ENCODE peak calls at places on chromosomes 5 and 9, in five cellular contexts. A is HepG2, N is upper lobe of left lung, L is GM12878, D is K562. S is an unnamed sample.

GRCh38 chr9:35835216-35835604 is 6.2 kb downstream of the TMEM8B start:
- ATAC-seq in A (peak), N (peak), L (peak), D (peak), S (no peak)

GRCh38 chr5:53480474-53481353 is at the start of gene FST:
- ATAC-seq in A (peak), N (no peak), L (peak), D (peak), S (no peak)

GRCh38 chr5:3595102-3595961 is at the start of gene IRX1:
- ATAC-seq in A (no peak), N (peak), L (no peak), D (no peak), S (no peak)

GRCh38 chr9:130193531-130194405 is 21.6 kb downstream of the NCS1 start:
- ATAC-seq in A (peak), N (no peak), L (no peak), D (peak), S (peak)

GRCh38 chr5:116487045-116487444 is 87.6 kb downstream of the SEMA6A start:
- ATAC-seq in A (no peak), N (no peak), L (no peak), D (no peak), S (no peak)

GRCh38 chr5:139976703-139977102 is 66.4 kb downstream of the NRG2 start:
- ATAC-seq in A (no peak), N (no peak), L (no peak), D (no peak), S (no peak)

GRCh38 chr9:90053027-90053426 is 448.2 kb downstream of the GADD45G start:
- ATAC-seq in A (no peak), N (no peak), L (no peak), D (peak), S (no peak)

GRCh38 chr5:87116821-87117512 is 150.7 kb upstream of the RASA1 start:
- ATAC-seq in A (no peak), N (no peak), L (peak), D (peak), S (no peak)

GRCh38 chr9:91923145-91923544 is 26.9 kb downstream of the ROR2 start:
- ATAC-seq in A (no peak), N (no peak), L (no peak), D (no peak), S (no peak)

GRCh38 chr9:79885093-79885857 is 313.5 kb downstream of the TLE4 start:
- ATAC-seq in A (no peak), N (no peak), L (no peak), D (no peak), S (no peak)

GRCh38 chr5:67581203-67581602 is 384.6 kb upstream of the CD180 start:
- ATAC-seq in A (no peak), N (no peak), L (no peak), D (peak), S (no peak)

GRCh38 chr9:126487856-126488255 is 125.9 kb upstream of the LMX1B start:
- ATAC-seq in A (no peak), N (no peak), L (no peak), D (no peak), S (no peak)

GRCh38 chr5:116454417-116454927 is 120.2 kb downstream of the SEMA6A start:
- ATAC-seq in A (no peak), N (no peak), L (peak), D (no peak), S (peak)

GRCh38 chr5:122937914-122938313 is 92.5 kb downstream of the SNX24 start:
- ATAC-seq in A (no peak), N (peak), L (no peak), D (no peak), S (peak)

GRCh38 chr5:159106569-159107282 is 7.0 kb upstream of the EBF1 start:
- ATAC-seq in A (peak), N (peak), L (peak), D (peak), S (peak)

GRCh38 chr5:76273491-76273890 is 129.6 kb upstream of the IQGAP2 start:
- ATAC-seq in A (no peak), N (no peak), L (no peak), D (no peak), S (no peak)

GRCh38 chr5:160175438-160176218 is 53.7 kb upstream of the FABP6 start:
- ATAC-seq in A (no peak), N (peak), L (no peak), D (no peak), S (no peak)

DNA sequence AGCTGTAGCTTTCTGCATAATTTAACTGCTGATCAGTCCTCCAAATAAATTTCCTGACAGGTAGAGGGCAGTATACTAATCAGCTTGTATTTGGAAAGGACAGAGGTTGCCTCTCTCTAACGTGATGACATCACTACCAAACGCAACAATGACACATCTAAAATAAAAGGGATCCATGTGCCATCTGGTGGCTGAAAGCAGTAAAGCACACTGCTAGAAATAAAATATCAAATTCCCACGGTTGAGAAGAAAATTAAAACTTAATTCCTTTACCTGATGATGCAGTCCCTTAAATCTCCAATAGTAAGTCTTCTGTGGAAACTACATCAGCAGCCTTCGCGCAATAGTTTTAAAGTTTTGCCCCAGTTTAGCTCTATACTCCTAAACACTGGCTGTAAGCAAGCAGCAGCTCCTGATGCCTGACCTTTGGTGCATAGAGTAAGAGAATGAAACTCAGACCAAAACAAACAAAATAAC is 54.5 kb downstream of the DIAPH1 start:
- ATAC-seq in A (peak), N (peak), L (peak), D (peak), S (peak)
- TF ChIP-seq POLR2AphosphoS5 in A (no peak), N (no peak), L (no peak), D (peak), S (peak)

DNA sequence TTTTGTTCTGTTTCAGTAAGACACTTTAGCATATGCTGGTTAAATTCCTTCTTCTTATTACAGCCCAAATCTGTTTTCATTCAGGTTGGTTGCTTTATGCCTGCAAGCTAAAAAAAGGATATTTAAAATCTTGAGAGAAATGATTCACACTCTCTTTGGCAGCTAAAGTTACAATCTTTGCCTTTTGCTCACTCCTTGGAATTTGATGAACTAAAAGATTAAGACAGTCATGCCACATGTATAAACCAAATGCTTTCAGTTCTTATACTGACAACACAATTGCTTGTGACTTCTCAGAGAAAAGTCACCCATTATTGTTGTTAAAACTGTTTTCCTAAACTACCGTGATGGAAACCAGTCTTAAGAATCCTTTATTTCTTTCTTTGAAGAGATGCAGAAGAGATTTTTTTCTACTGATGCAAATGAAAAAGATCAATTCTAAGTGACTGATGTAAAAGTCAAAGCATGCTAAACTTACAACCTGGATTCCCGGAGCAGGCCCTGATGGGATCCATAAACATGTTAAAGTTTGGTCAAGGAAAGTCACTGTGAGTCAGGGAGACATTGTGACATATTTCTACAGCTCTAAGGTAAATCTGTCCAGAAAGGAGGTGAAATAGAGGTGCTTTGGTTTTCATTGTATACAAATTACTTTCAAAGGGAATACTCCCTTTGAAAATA is 144.2 kb upstream of the CDH10 start:
- ATAC-seq in A (no peak), N (no peak), L (no peak), D (no peak), S (no peak)
- TF ChIP-seq EP300 in A (no peak), N (no peak), L (no peak), D (no peak), S (no peak)

DNA sequence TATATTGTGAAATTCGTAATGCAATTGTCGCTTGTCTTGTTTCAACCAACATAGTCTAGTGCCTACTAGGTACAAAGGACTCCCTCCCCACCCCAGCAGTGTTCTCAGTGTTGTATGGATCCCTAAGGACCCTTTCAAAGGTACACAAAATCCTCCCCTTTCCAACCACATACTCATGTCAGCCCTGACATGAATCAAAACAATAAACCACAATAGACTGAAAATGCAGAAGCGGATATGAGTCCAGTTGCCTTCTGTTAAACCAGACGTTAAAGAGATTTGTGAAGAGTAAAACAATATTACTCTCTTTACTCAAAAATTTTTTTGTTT is 82.4 kb upstream of the IFNK start:
- ATAC-seq in A (no peak), N (no peak), L (peak), D (no peak), S (no peak)
- H3K27ac ChIP-seq in A (no peak), N (no peak), L (no peak), D (no peak), S (no peak)

GRCh38 chr9:136206602-136207333 is 1.8 kb upstream of the LHX3 start:
- ATAC-seq in A (no peak), N (no peak), L (no peak), D (peak), S (no peak)
- TF ChIP-seq POLR2AphosphoS5 in A (no peak), N (no peak), L (no peak), D (no peak), S (no peak)

DNA sequence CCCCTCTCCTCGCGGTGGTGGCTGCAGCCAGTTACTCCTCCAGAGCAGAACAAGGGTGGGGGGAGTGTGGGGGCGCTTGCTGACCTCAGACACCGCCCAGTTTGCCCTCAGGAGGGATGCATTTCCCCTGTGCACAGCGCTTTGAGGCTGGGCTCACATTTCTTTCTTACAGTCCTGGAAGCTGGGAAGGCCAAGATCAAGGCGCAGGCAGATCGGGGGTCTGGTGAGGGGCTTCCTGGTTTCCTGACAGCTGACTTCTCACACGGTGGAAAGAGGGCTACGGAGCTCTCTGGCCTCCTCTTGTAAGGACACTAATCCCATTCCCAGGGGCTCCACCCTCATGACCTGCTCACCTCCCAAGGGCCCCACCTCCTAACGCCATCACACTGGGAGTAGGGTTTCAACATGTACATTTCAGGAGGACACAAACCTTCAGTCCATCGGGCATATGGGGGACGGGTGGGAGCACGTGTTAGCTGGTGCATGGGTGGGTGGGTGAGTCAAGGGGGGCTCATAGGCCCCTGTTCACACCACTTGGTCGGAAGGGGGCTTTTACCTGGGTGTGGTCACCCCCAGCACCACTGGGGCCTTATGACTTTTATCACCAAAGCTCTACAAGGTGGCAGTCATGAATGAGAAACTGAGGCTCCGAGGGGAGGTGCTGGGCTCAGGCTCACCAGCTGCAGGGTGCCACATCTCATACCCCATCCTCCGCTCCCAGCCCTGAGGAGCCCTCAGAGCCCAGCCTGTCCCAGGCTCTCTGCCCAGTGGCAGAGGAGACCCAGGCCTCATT is 7.7 kb upstream of the SCGB3A1 start:
- ATAC-seq in A (no peak), N (no peak), L (no peak), D (no peak), S (no peak)
- TF ChIP-seq EP300 in A (no peak), N (no peak), L (no peak), D (no peak), S (no peak)

GRCh38 chr9:8542537-8542936 is 743.0 kb upstream of the DMAC1 start:
- ATAC-seq in A (no peak), N (no peak), L (no peak), D (no peak), S (no peak)
- H3K27ac ChIP-seq in A (no peak), N (no peak), L (no peak), D (no peak), S (no peak)

DNA sequence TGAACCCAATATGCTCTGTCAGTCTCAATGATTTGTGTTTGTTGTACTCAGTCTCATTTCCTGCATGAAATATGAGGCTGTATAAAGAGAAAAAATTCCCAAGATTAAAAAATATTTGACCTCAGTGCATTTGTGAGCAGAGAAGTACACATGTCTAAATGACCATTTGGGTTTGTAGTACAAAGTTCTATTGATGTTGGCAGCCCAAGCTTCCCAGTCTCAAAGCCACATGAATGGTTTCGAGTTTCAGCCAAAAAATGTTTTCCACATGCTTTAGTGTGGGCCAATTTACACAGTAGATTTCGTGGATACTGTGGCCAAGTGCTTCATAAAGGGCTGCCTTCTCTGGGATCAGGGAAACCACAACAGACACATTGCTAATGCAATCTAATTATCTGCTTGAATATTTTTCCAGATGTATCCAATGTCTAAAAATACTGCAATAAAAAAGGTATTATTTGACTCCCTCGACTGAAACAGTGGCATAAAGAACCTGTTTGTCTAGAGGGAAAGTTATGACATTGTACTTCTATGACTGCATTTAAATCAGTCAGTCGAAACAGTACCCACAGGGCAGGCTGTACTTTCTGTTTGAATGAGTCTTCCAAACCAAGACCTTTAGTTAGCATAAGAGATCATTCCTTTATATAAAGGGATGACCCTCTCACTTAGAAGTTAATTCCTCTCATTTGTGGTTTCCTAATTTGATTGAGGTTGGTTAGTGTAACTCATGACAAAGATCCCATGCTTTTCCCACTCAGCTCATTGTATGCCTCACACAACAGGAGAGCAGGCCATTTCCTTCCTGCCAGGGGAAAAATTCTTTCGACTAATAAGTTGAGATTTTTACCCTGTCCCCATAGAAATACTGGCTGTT is 500.4 kb downstream of the SPATA31D1 start:
- ATAC-seq in A (peak), N (peak), L (no peak), D (no peak), S (peak)
- TF ChIP-seq POLR2AphosphoS5 in A (no peak), N (no peak), L (no peak), D (no peak), S (no peak)

DNA sequence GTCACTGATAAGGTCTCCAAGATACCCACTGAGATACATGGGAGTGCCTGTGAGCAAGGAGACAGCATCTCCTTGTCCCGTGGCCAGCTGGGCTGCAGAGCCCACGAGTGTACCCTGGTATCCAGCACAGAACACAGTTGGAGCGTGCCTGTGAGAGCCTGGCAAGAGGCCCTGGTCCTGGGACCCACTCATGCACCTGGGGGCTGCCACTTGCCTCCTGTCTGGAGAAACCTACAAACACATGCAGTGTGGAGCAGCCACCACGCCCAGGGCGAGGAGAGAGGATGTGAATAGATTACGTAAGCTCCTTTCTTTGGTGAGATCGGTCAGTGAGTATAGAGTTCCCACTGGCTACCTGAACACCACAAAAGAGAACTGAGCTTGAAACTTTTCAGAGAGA is 88.3 kb downstream of the CTNND2 start:
- ATAC-seq in A (no peak), N (no peak), L (no peak), D (no peak), S (no peak)
- TF ChIP-seq EP300 in A (no peak), N (no peak), L (no peak), D (no peak), S (no peak)

GRCh38 chr5:172078027-172078426 is 71.6 kb upstream of the FBXW11 start:
- ATAC-seq in A (no peak), N (no peak), L (no peak), D (no peak), S (no peak)
- H3K27ac ChIP-seq in A (no peak), N (no peak), L (no peak), D (no peak), S (no peak)